ENCODE peak calls at places on chromosomes 7 and 10, in nine cellular contexts. F, X, W, M, Y, A, C, P and K are unnamed samples.

GRCh38 chr7:120308171-120308570 is 35.2 kb downstream of the KCND2 start:
- DNase-seq in A (no peak), P (peak; percentile 1), W (no peak), C (no peak), X (no peak), Y (no peak), M (no peak), F (no peak), K (no peak)

GRCh38 chr10:116096501-116096900 is 176.5 kb downstream of the GFRA1 start:
- DNase-seq in A (no peak), C (no peak), P (no peak), Y (no peak), M (no peak), X (no peak), W (no peak), F (no peak), K (no peak)

GRCh38 chr10:49518982-49519578 is 19.8 kb downstream of the ERCC6 start:
- DNase-seq in M (no peak), X (peak; percentile 45), P (peak; percentile 75), Y (no peak), F (peak; percentile 60), A (no peak), C (peak; percentile 36), W (no peak), K (peak; percentile 25)

GRCh38 chr7:132472463-132473120 is 103.7 kb downstream of the PLXNA4 start:
- DNase-seq in P (peak; percentile 50), M (no peak), X (no peak), Y (no peak), A (peak; percentile 65), F (no peak), W (no peak), C (no peak), K (no peak)

GRCh38 chr7:27759491-27759890 is 19.5 kb downstream of the TAX1BP1 start:
- DNase-seq in C (no peak), M (no peak), A (no peak), X (no peak), Y (no peak), W (no peak), F (no peak), P (no peak), K (no peak)

GRCh38 chr7:1248077-1248458 is 15.4 kb downstream of the UNCX start:
- DNase-seq in F (no peak), M (no peak), A (no peak), Y (peak; percentile 56), W (no peak), X (no peak), P (no peak), C (no peak), K (no peak)

GRCh38 chr10:3567291-3567963 is 217.6 kb downstream of the KLF6 start:
- DNase-seq in Y (no peak), P (no peak), A (no peak), C (no peak), M (no peak), W (no peak), F (peak; percentile 10), X (no peak), K (no peak)

GRCh38 chr10:102511562-102512274 is 7.9 kb downstream of the SUFU start:
- DNase-seq in F (peak; percentile 25), C (no peak), Y (no peak), A (no peak), M (no peak), W (no peak), X (no peak), P (no peak), K (no peak)

GRCh38 chr7:93566876-93567275 is 7.6 kb downstream of the CALCR start:
- DNase-seq in C (no peak), M (no peak), W (no peak), X (no peak), P (peak; percentile 9), F (no peak), Y (no peak), A (no peak), K (no peak)

GRCh38 chr10:127854769-127855583 is 37.8 kb downstream of the CLRN3 start:
- DNase-seq in A (no peak), C (no peak), X (no peak), F (no peak), W (no peak), Y (no peak), M (no peak), P (no peak), K (no peak)

GRCh38 chr10:12849351-12850181 is 151.9 kb downstream of the CCDC3 start:
- DNase-seq in X (no peak), P (peak; percentile 14), A (no peak), Y (no peak), M (no peak), C (no peak), F (no peak), W (no peak), K (no peak)

GRCh38 chr7:28919510-28919909 is 38.6 kb downstream of the TRIL start:
- DNase-seq in A (no peak), C (no peak), W (no peak), X (peak; percentile 54), M (no peak), P (no peak), F (no peak), Y (no peak), K (no peak)

GRCh38 chr10:125984346-125984745 is 88.0 kb downstream of the FANK1 start:
- DNase-seq in P (no peak), F (no peak), W (no peak), C (no peak), X (no peak), Y (no peak), A (no peak), M (no peak), K (no peak)

GRCh38 chr10:95229724-95230627 is 35.9 kb downstream of the ACSM6 start:
- DNase-seq in C (no peak), W (peak; percentile 97), M (no peak), P (peak; percentile 94), X (peak; percentile 96), F (no peak), A (no peak), Y (no peak), K (no peak)

GRCh38 chr7:43522406-43523156 is 60.3 kb upstream of the STK17A start:
- DNase-seq in C (no peak), Y (no peak), X (no peak), M (no peak), F (no peak), W (no peak), A (no peak), P (peak; percentile 37), K (no peak)

GRCh38 chr7:72406820-72407403 is 5.2 kb downstream of the CALN1 start:
- DNase-seq in M (no peak), F (no peak), P (no peak), A (no peak), W (no peak), Y (no peak), C (no peak), X (no peak), K (no peak)

GRCh38 chr10:102542800-102543418 is 39.1 kb downstream of the SUFU start:
- DNase-seq in A (no peak), M (no peak), C (no peak), F (no peak), X (no peak), Y (no peak), W (no peak), P (peak; percentile 54), K (no peak)

GRCh38 chr10:132376394-132376851 is 20.6 kb upstream of the PWWP2B start:
- DNase-seq in P (no peak), M (no peak), X (no peak), F (no peak), W (no peak), A (no peak), C (no peak), Y (no peak), K (no peak)

GRCh38 chr7:133961724-133962123 is 165.4 kb upstream of the LRGUK start:
- DNase-seq in A (no peak), F (peak; percentile 75), M (no peak), W (no peak), Y (no peak), C (no peak), P (no peak), X (no peak), K (no peak)

GRCh38 chr10:44847110-44847509 is 64.0 kb upstream of the TMEM72 start:
- DNase-seq in F (no peak), Y (no peak), C (no peak), X (no peak), P (no peak), A (no peak), M (no peak), W (no peak), K (no peak)

GRCh38 chr7:43771567-43771966 is 13.1 kb downstream of the BLVRA start:
- DNase-seq in P (no peak), W (no peak), F (no peak), A (no peak), Y (no peak), X (no peak), C (no peak), M (no peak), K (no peak)

GRCh38 chr7:4200546-4201094 is 481.5 kb upstream of the FOXK1 start:
- DNase-seq in C (no peak), M (no peak), W (no peak), P (no peak), A (no peak), F (no peak), X (no peak), Y (no peak), K (no peak)

GRCh38 chr10:58950618-58951017 is 225.8 kb upstream of the PHYHIPL start:
- DNase-seq in M (no peak), A (no peak), W (no peak), F (no peak), P (no peak), X (no peak), C (no peak), Y (no peak), K (no peak)

GRCh38 chr10:25076501-25077197 is 60.2 kb downstream of the THNSL1 start:
- DNase-seq in F (no peak), A (no peak), Y (no peak), W (no peak), P (no peak), C (no peak), M (no peak), X (no peak), K (no peak)

GRCh38 chr10:1549591-1550290 is 187.6 kb downstream of the ADARB2 start:
- DNase-seq in Y (no peak), W (no peak), F (no peak), C (no peak), M (no peak), A (no peak), X (no peak), P (no peak), K (no peak)

GRCh38 chr10:17116193-17116592 is 13.4 kb downstream of the CUBN start:
- DNase-seq in C (no peak), F (no peak), X (no peak), A (no peak), M (no peak), P (no peak), Y (no peak), W (no peak), K (no peak)

GRCh38 chr10:88253622-88254021 is 329.5 kb downstream of the RNLS start:
- DNase-seq in A (no peak), P (no peak), Y (no peak), W (no peak), C (no peak), F (no peak), X (no peak), M (peak; percentile 70), K (no peak)

GRCh38 chr10:52801951-52802350 is 29.4 kb upstream of the MBL2 start:
- DNase-seq in A (no peak), X (no peak), M (no peak), F (no peak), Y (no peak), P (peak; percentile 39), W (no peak), C (no peak), K (no peak)